ENCODE peak calls at places on chromosome 5, in five cellular contexts. W, G, B, U and C are unnamed samples.

GRCh38 chr5:140345919-140346347 is 470 bp downstream of the HBEGF start:
- DNase-seq in W (no peak), G (peak; percentile 72), B (no peak), U (peak; percentile 71), C (peak; percentile 59)

GRCh38 chr5:116487045-116487444 is 87.6 kb downstream of the SEMA6A start:
- DNase-seq in W (no peak), G (no peak), B (no peak), U (no peak), C (no peak)

GRCh38 chr5:177116631-177117373 is 16.8 kb upstream of the NSD1 start:
- DNase-seq in W (no peak), G (peak; percentile 92), B (no peak), U (peak; percentile 91), C (no peak)

GRCh38 chr5:96880402-96881164 is 4.3 kb downstream of the ERAP2 start:
- DNase-seq in W (no peak), G (no peak), B (peak; percentile 34), U (no peak), C (no peak)

GRCh38 chr5:59767753-59768159 is 125.8 kb downstream of the PDE4D start:
- DNase-seq in W (no peak), G (no peak), B (no peak), U (no peak), C (no peak)

GRCh38 chr5:180333661-180334060 is 19.5 kb downstream of the GFPT2 start:
- DNase-seq in W (no peak), G (no peak), B (no peak), U (no peak), C (no peak)

GRCh38 chr5:180209137-180209581 is at the start of gene RASGEF1C:
- DNase-seq in W (no peak), G (no peak), B (peak; percentile 49), U (peak; percentile 71), C (peak; percentile 39)

GRCh38 chr5:98205691-98206461 is 567.6 kb upstream of the RGMB start:
- DNase-seq in W (no peak), G (no peak), B (no peak), U (no peak), C (no peak)

GRCh38 chr5:172541119-172541763 is 86.9 kb upstream of the SH3PXD2B start:
- DNase-seq in W (no peak), G (no peak), B (no peak), U (no peak), C (no peak)

GRCh38 chr5:139458580-139459407 is 3.7 kb downstream of the ECSCR start:
- DNase-seq in W (no peak), G (no peak), B (no peak), U (no peak), C (no peak)

GRCh38 chr5:52776116-52776515 is 11.6 kb upstream of the ITGA1 start:
- DNase-seq in W (no peak), G (no peak), B (no peak), U (no peak), C (no peak)

GRCh38 chr5:74562116-74562515 is 78.4 kb downstream of the ENC1 start:
- DNase-seq in W (no peak), G (no peak), B (no peak), U (no peak), C (no peak)

GRCh38 chr5:133295520-133295919 is 243.7 kb downstream of the HSPA4 start:
- DNase-seq in W (no peak), G (no peak), B (no peak), U (no peak), C (no peak)

GRCh38 chr5:88049737-88050136 is 218.9 kb downstream of the TMEM161B start:
- DNase-seq in W (no peak), G (no peak), B (no peak), U (no peak), C (no peak)

GRCh38 chr5:32707394-32707997 is 3.6 kb upstream of the NPR3 start:
- DNase-seq in W (peak; percentile 29), G (no peak), B (no peak), U (no peak), C (no peak)

GRCh38 chr5:1542011-1542410 is 18.3 kb upstream of the LPCAT1 start:
- DNase-seq in W (no peak), G (no peak), B (no peak), U (no peak), C (no peak)

GRCh38 chr5:17132444-17133083 is 84.9 kb upstream of the BASP1 start:
- DNase-seq in W (peak; percentile 14), G (no peak), B (peak; percentile 33), U (no peak), C (no peak)

GRCh38 chr5:9156282-9156681 is 389.6 kb downstream of the SEMA5A start:
- DNase-seq in W (no peak), G (no peak), B (peak; percentile 3), U (no peak), C (peak; percentile 81)

GRCh38 chr5:154038604-154039457 is at the start of the genes FAM114A2 and MFAP3:
- DNase-seq in W (peak; percentile 95), G (peak; percentile 95), B (peak; percentile 53), U (peak; percentile 84), C (peak; percentile 93)

GRCh38 chr5:135230326-135230925 is 168.6 kb downstream of the MACROH2A1 start:
- DNase-seq in W (no peak), G (no peak), B (peak; percentile 66), U (no peak), C (no peak)

GRCh38 chr5:176152191-176152932 is 85.9 kb upstream of the SIMC1 start:
- DNase-seq in W (no peak), G (no peak), B (no peak), U (no peak), C (peak; percentile 41)

GRCh38 chr5:90434116-90434714 is 24.7 kb upstream of the CETN3 start:
- DNase-seq in W (peak; percentile 63), G (no peak), B (no peak), U (no peak), C (peak; percentile 76)

GRCh38 chr5:112824197-112824596 is 36.9 kb upstream of the SRP19 start:
- DNase-seq in W (no peak), G (no peak), B (no peak), U (no peak), C (no peak)

GRCh38 chr5:10301842-10302610 is 5.7 kb downstream of the CMBL start:
- DNase-seq in W (no peak), G (peak; percentile 96), B (no peak), U (peak; percentile 59), C (no peak)

GRCh38 chr5:130528474-130528873 is 624.2 kb downstream of the CHSY3 start:
- DNase-seq in W (no peak), G (no peak), B (no peak), U (no peak), C (no peak)

GRCh38 chr5:134003957-134004625 is 684 bp downstream of the VDAC1 start:
- DNase-seq in W (peak; percentile 45), G (peak; percentile 80), B (peak; percentile 36), U (peak; percentile 79), C (peak; percentile 36)

GRCh38 chr5:109688647-109688998 is 1.1 kb upstream of the MAN2A1 start:
- DNase-seq in W (peak; percentile 74), G (no peak), B (no peak), U (no peak), C (no peak)

GRCh38 chr5:4941957-4942830 is 197.9 kb upstream of the ADAMTS16 start:
- DNase-seq in W (no peak), G (no peak), B (no peak), U (peak; percentile 73), C (peak; percentile 17)

GRCh38 chr5:73918791-73919221 is 292.8 kb downstream of the ARHGEF28 start:
- DNase-seq in W (no peak), G (no peak), B (no peak), U (no peak), C (no peak)

GRCh38 chr5:142808778-142809606 is 38.8 kb downstream of the ARHGAP26 start:
- DNase-seq in W (no peak), G (no peak), B (no peak), U (no peak), C (no peak)

DNA sequence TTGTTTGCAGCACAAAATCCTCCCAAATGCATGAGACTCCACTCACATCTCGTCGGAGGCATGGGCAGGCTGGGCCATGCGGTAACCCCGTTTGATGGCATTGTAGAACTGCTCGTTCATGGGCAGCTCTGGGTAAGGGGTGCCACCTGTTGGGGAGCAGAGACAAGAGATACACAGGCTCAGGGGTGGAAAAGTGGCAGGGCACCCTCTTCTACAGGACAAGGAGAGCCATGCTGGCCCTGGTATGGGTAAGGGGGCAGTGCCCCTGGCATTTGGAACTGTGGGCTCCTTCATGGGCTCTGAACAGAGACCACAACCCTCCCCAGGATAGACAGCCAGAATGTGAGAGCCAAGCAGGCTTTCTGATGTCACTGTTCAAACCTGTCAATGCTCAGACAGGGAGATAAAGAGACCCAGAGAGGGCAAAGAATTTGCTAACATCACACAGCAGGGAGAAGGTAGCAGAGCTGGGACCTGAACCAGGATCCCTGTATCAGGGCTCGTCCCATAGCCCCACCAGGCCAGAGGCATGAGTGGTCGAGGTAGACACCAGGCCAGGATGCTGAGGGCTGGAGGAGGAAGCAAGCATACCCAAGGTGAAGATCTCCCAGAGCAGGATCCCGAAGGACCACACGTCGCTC is 33.2 kb upstream of the CSF1R start:
- DNase-seq in W (no peak), G (no peak), B (no peak), U (peak; percentile 9), C (peak; percentile 7)
- TF ChIP-seq CTCF in W (no peak), G (no peak), B (no peak), U (no peak), C (peak; percentile 6)

GRCh38 chr5:39461007-39461682 is 36.4 kb upstream of the DAB2 start:
- DNase-seq in W (peak; percentile 97), G (no peak), B (peak; percentile 33), U (no peak), C (no peak)
- H3K4me3 ChIP-seq in W (peak overlapping the region; percentile 23), G (no peak overlapping the region), B (no peak overlapping the region), U (no peak overlapping the region), C (no peak overlapping the region)

GRCh38 chr5:167250996-167251395 is 1040.4 kb upstream of the WWC1 start:
- DNase-seq in W (no peak), G (no peak), B (no peak), U (no peak), C (no peak)

GRCh38 chr5:167244583-167244982 is 1046.9 kb upstream of the WWC1 start:
- DNase-seq in W (no peak), G (no peak), B (no peak), U (no peak), C (peak; percentile 58)

GRCh38 chr5:167245871-167246270 is 1045.6 kb upstream of the WWC1 start:
- DNase-seq in W (no peak), G (no peak), B (no peak), U (no peak), C (no peak)

GRCh38 chr5:167254150-167254549 is 1037.3 kb upstream of the WWC1 start:
- DNase-seq in W (no peak), G (no peak), B (no peak), U (no peak), C (no peak)

DNA sequence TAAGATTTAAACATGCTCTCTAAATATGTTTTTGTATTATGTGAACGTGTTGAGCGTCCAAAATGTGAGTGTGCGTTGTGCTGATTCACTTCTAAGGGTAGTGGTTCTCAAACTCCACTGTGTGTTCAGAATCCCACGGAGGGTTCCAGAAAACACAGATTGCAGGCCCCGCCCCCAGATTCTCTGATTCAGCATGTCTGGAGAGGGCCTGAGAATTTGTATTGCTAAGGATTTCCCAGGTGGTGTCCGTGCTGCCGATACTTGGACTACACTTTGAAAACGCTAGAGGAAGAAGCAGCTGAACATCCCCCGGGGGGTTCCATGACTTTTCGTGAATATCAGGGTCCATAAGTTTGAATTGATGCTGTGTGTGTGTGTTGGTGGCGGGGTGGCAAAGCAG is 1043.2 kb upstream of the WWC1 start:
- DNase-seq in W (no peak), G (no peak), B (no peak), U (no peak), C (no peak)
- TF ChIP-seq CTCF in W (no peak), G (no peak), B (no peak), U (no peak), C (no peak)

GRCh38 chr5:55303238-55303690 is 4.2 kb downstream of the DHX29 start:
- DNase-seq in W (no peak), G (no peak), B (peak; percentile 29), U (peak; percentile 23), C (no peak)
- H3K4me3 ChIP-seq in W (no peak overlapping the region), G (no peak overlapping the region), B (no peak overlapping the region), U (no peak overlapping the region), C (no peak overlapping the region)